ENCODE peak calls at places on chromosomes 4 and X, in four cellular contexts. R is nephron progenitor cell, Y is AG09319, S is hepatic stellate cell. N is an unnamed sample.

GRCh38 chr4:57113870-57114269 is 3.7 kb upstream of the IGFBP7 start:
- DNase-seq in S (no peak), Y (no peak), R (no peak), N (no peak)

GRCh38 chr4:38190717-38191178 is 230.6 kb downstream of the PTTG2 start:
- DNase-seq in S (peak; percentile 81), Y (peak; percentile 16), R (peak; percentile 18), N (peak; percentile 33)

GRCh38 chr4:7658297-7659204 is 223.8 kb upstream of the PSAPL1 start:
- DNase-seq in Y (no peak), S (peak; percentile 69), R (no peak), N (peak; percentile 31)

GRCh38 chrX:20265726-20266681 is 705 bp downstream of the RPS6KA3 start:
- DNase-seq in Y (no peak), R (peak; percentile 30), S (peak; percentile 19), N (no peak)

GRCh38 chr4:3766791-3767561 is 791 bp downstream of the ADRA2C start:
- DNase-seq in R (peak; percentile 64), Y (no peak), S (no peak), N (no peak)

GRCh38 chr4:39085891-39086290 is 23.9 kb downstream of the KLHL5 start:
- DNase-seq in S (no peak), R (no peak), Y (no peak), N (no peak)

GRCh38 chr4:151641167-151641566 is 119.6 kb downstream of the GATB start:
- DNase-seq in S (no peak), R (no peak), Y (peak; percentile 40), N (peak; percentile 8)

GRCh38 chrX:141760761-141761160 is 62.2 kb upstream of the SPANXD start:
- DNase-seq in Y (no peak), R (no peak), S (no peak), N (no peak)

GRCh38 chr4:67091668-67092067 is 453.6 kb downstream of the CENPC start:
- DNase-seq in S (no peak), R (peak; percentile 13), Y (no peak), N (no peak)

N was measured in brain microvascular endothelial cell.